ENCODE peak calls at places on chromosomes 2 and 18, in five cellular contexts. One of them, this sample, is unnamed.

GRCh38 chr2:238158807-238159539 is at the start of gene ERFE:
- DNase-seq in adrenal gland: no peak
- DNase-seq in GM06990: peak; percentile 43
- DNase-seq in astrocyte of the spinal cord: no peak
- DNase-seq in A549: peak; percentile 58
- DNase-seq in this sample: peak; percentile 30

GRCh38 chr2:210392469-210392881 is 77.5 kb upstream of the MYL1 start:
- DNase-seq in adrenal gland: no peak
- DNase-seq in A549: no peak
- DNase-seq in GM06990: no peak
- DNase-seq in astrocyte of the spinal cord: no peak
- DNase-seq in this sample: no peak

GRCh38 chr2:10584843-10585475 is 104.8 kb downstream of the NOL10 start:
- DNase-seq in A549: peak; percentile 90
- DNase-seq in adrenal gland: no peak
- DNase-seq in astrocyte of the spinal cord: peak; percentile 89
- DNase-seq in GM06990: no peak
- DNase-seq in this sample: peak; percentile 78

GRCh38 chr2:128252501-128252900 is 66.2 kb downstream of the HS6ST1 start:
- DNase-seq in astrocyte of the spinal cord: no peak
- DNase-seq in adrenal gland: no peak
- DNase-seq in A549: no peak
- DNase-seq in GM06990: no peak
- DNase-seq in this sample: no peak

GRCh38 chr2:162586311-162586710 is 242.4 kb downstream of the GCA start:
- DNase-seq in A549: no peak
- DNase-seq in astrocyte of the spinal cord: no peak
- DNase-seq in adrenal gland: peak; percentile 33
- DNase-seq in GM06990: no peak
- DNase-seq in this sample: no peak

GRCh38 chr2:227464356-227464755 is 7.6 kb upstream of the AGFG1 start:
- DNase-seq in GM06990: no peak
- DNase-seq in adrenal gland: no peak
- DNase-seq in astrocyte of the spinal cord: no peak
- DNase-seq in A549: no peak
- DNase-seq in this sample: no peak

GRCh38 chr2:27379840-27380625 is 501 bp downstream of the ZNF513 start:
- DNase-seq in GM06990: peak; percentile 43
- DNase-seq in astrocyte of the spinal cord: peak; percentile 17
- DNase-seq in adrenal gland: peak; percentile 68
- DNase-seq in A549: peak; percentile 59
- DNase-seq in this sample: peak; percentile 68

GRCh38 chr2:132477962-132478361 is 61.4 kb downstream of the GPR39 start:
- DNase-seq in GM06990: no peak
- DNase-seq in A549: no peak
- DNase-seq in adrenal gland: no peak
- DNase-seq in astrocyte of the spinal cord: peak; percentile 78
- DNase-seq in this sample: peak; percentile 20

GRCh38 chr2:217934321-217935131 is 68.3 kb downstream of the TNS1 start:
- DNase-seq in adrenal gland: peak; percentile 84
- DNase-seq in astrocyte of the spinal cord: peak; percentile 79
- DNase-seq in GM06990: no peak
- DNase-seq in A549: peak; percentile 73
- DNase-seq in this sample: peak; percentile 73

GRCh38 chr2:231687133-231687852 is 21.0 kb upstream of the PTMA start:
- DNase-seq in astrocyte of the spinal cord: peak; percentile 17
- DNase-seq in adrenal gland: peak; percentile 60
- DNase-seq in A549: peak; percentile 80
- DNase-seq in GM06990: peak; percentile 70
- DNase-seq in this sample: peak; percentile 51

GRCh38 chr2:81670885-81671284 is 1366.3 kb upstream of the LRRTM1 start:
- DNase-seq in adrenal gland: no peak
- DNase-seq in A549: no peak
- DNase-seq in GM06990: no peak
- DNase-seq in astrocyte of the spinal cord: no peak
- DNase-seq in this sample: no peak

GRCh38 chr2:220899492-220899891 is 672.6 kb downstream of the EPHA4 start:
- DNase-seq in astrocyte of the spinal cord: no peak
- DNase-seq in A549: no peak
- DNase-seq in adrenal gland: no peak
- DNase-seq in GM06990: no peak
- DNase-seq in this sample: no peak

GRCh38 chr2:3195865-3196504 is 181.6 kb downstream of the EIPR1 start:
- DNase-seq in astrocyte of the spinal cord: no peak
- DNase-seq in adrenal gland: no peak
- DNase-seq in A549: no peak
- DNase-seq in GM06990: no peak
- DNase-seq in this sample: no peak

GRCh38 chr18:77165489-77166415 is 33.2 kb upstream of the MBP start:
- DNase-seq in astrocyte of the spinal cord: peak; percentile 56
- DNase-seq in A549: no peak
- DNase-seq in adrenal gland: no peak
- DNase-seq in GM06990: no peak
- DNase-seq in this sample: peak; percentile 52

GRCh38 chr18:63105636-63106316 is 213.8 kb downstream of the BCL2 start:
- DNase-seq in GM06990: peak; percentile 73
- DNase-seq in A549: no peak
- DNase-seq in adrenal gland: no peak
- DNase-seq in astrocyte of the spinal cord: no peak
- DNase-seq in this sample: no peak

GRCh38 chr2:127620867-127621266 is 25.1 kb upstream of the GPR17 start:
- DNase-seq in adrenal gland: no peak
- DNase-seq in astrocyte of the spinal cord: no peak
- DNase-seq in A549: no peak
- DNase-seq in GM06990: no peak
- DNase-seq in this sample: no peak

GRCh38 chr2:545711-546650 is 131.2 kb downstream of the TMEM18 start:
- DNase-seq in adrenal gland: no peak
- DNase-seq in astrocyte of the spinal cord: no peak
- DNase-seq in GM06990: no peak
- DNase-seq in A549: no peak
- DNase-seq in this sample: no peak

GRCh38 chr2:94872676-94873361 is 1.6 kb downstream of the TEKT4 start:
- DNase-seq in adrenal gland: no peak
- DNase-seq in astrocyte of the spinal cord: no peak
- DNase-seq in A549: no peak
- DNase-seq in GM06990: no peak
- DNase-seq in this sample: no peak

GRCh38 chr2:111121873-111122630 is 1.3 kb downstream of the BCL2L11 start:
- DNase-seq in adrenal gland: peak; percentile 88
- DNase-seq in GM06990: peak; percentile 90
- DNase-seq in astrocyte of the spinal cord: peak; percentile 88
- DNase-seq in A549: peak; percentile 86
- DNase-seq in this sample: peak; percentile 89

GRCh38 chr2:200159829-200160781 is 146.4 kb upstream of the SPATS2L start:
- DNase-seq in A549: no peak
- DNase-seq in adrenal gland: no peak
- DNase-seq in GM06990: no peak
- DNase-seq in astrocyte of the spinal cord: peak; percentile 52
- DNase-seq in this sample: peak; percentile 21

GRCh38 chr18:31723998-31724711 is 36.5 kb downstream of the SLC25A52 start:
- DNase-seq in astrocyte of the spinal cord: peak; percentile 6
- DNase-seq in GM06990: peak; percentile 9
- DNase-seq in A549: no peak
- DNase-seq in adrenal gland: peak; percentile 61
- DNase-seq in this sample: peak; percentile 8

GRCh38 chr2:101770672-101771071 is 73.2 kb downstream of the MAP4K4 start:
- DNase-seq in adrenal gland: no peak
- DNase-seq in GM06990: no peak
- DNase-seq in astrocyte of the spinal cord: no peak
- DNase-seq in A549: peak; percentile 67
- DNase-seq in this sample: peak; percentile 53

GRCh38 chr2:4258563-4258962 is 555.2 kb downstream of the DCDC2C start:
- DNase-seq in astrocyte of the spinal cord: peak; percentile 41
- DNase-seq in A549: peak; percentile 9
- DNase-seq in GM06990: no peak
- DNase-seq in adrenal gland: no peak
- DNase-seq in this sample: no peak

GRCh38 chr2:2743164-2743571 is 412.1 kb upstream of the MYT1L start:
- DNase-seq in GM06990: no peak
- DNase-seq in astrocyte of the spinal cord: peak; percentile 13
- DNase-seq in adrenal gland: peak; percentile 84
- DNase-seq in A549: no peak
- DNase-seq in this sample: no peak

GRCh38 chr2:238784671-238785527 is 63.0 kb upstream of the TWIST2 start:
- DNase-seq in astrocyte of the spinal cord: peak; percentile 63
- DNase-seq in GM06990: no peak
- DNase-seq in adrenal gland: peak; percentile 73
- DNase-seq in A549: peak; percentile 76
- DNase-seq in this sample: peak; percentile 78

GRCh38 chr2:76569819-76570218 is 859.1 kb upstream of the GCFC2 start:
- DNase-seq in A549: no peak
- DNase-seq in adrenal gland: no peak
- DNase-seq in GM06990: no peak
- DNase-seq in astrocyte of the spinal cord: no peak
- DNase-seq in this sample: no peak

GRCh38 chr18:48940854-48941531 is 9.8 kb downstream of the SMAD7 start:
- DNase-seq in astrocyte of the spinal cord: no peak
- DNase-seq in A549: no peak
- DNase-seq in GM06990: peak; percentile 66
- DNase-seq in adrenal gland: no peak
- DNase-seq in this sample: peak; percentile 58

GRCh38 chr18:23460285-23461273 is 7.5 kb downstream of the RIOK3 start:
- DNase-seq in GM06990: no peak
- DNase-seq in astrocyte of the spinal cord: no peak
- DNase-seq in adrenal gland: no peak
- DNase-seq in A549: no peak
- DNase-seq in this sample: no peak

GRCh38 chr18:23456835-23457234 is 3.7 kb downstream of the RIOK3 start:
- DNase-seq in GM06990: no peak
- DNase-seq in astrocyte of the spinal cord: no peak
- DNase-seq in A549: no peak
- DNase-seq in adrenal gland: no peak
- DNase-seq in this sample: no peak

GRCh38 chr18:23458830-23459529 is 5.9 kb downstream of the RIOK3 start:
- DNase-seq in astrocyte of the spinal cord: no peak
- DNase-seq in A549: no peak
- DNase-seq in GM06990: no peak
- DNase-seq in adrenal gland: no peak
- DNase-seq in this sample: peak; percentile 31

GRCh38 chr18:23462876-23463275 is 9.8 kb downstream of the RIOK3 start:
- DNase-seq in adrenal gland: no peak
- DNase-seq in astrocyte of the spinal cord: no peak
- DNase-seq in GM06990: no peak
- DNase-seq in A549: no peak
- DNase-seq in this sample: peak; percentile 33

DNA sequence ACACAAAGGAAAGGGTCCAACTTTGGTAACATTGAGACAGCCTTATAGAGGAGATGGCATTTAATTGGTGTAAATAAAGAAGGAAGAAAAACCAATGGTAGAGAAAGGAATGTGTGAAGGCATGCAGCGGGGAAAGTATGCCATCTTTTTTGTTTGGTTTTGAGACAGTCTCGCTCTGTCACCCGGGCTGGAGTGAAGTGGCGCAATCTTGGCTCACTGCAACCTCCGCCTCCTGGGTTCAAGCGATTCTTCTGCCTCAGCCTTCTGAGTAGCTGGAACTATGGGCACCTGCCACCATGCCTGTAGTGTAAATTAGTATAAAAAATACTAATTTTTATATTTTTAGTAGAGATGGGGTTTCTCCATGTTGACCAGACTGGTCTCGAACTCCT is 6.4 kb downstream of the RIOK3 start:
- DNase-seq in astrocyte of the spinal cord: no peak
- DNase-seq in adrenal gland: no peak
- DNase-seq in GM06990: no peak
- DNase-seq in A549: no peak
- DNase-seq in this sample: no peak
- H3K4me3 ChIP-seq in astrocyte of the spinal cord: no peak overlapping the region
- H3K4me3 ChIP-seq in adrenal gland: no peak overlapping the region
- H3K4me3 ChIP-seq in GM06990: no peak overlapping the region
- H3K4me3 ChIP-seq in A549: no peak overlapping the region
- H3K4me3 ChIP-seq in this sample: no peak overlapping the region

DNA sequence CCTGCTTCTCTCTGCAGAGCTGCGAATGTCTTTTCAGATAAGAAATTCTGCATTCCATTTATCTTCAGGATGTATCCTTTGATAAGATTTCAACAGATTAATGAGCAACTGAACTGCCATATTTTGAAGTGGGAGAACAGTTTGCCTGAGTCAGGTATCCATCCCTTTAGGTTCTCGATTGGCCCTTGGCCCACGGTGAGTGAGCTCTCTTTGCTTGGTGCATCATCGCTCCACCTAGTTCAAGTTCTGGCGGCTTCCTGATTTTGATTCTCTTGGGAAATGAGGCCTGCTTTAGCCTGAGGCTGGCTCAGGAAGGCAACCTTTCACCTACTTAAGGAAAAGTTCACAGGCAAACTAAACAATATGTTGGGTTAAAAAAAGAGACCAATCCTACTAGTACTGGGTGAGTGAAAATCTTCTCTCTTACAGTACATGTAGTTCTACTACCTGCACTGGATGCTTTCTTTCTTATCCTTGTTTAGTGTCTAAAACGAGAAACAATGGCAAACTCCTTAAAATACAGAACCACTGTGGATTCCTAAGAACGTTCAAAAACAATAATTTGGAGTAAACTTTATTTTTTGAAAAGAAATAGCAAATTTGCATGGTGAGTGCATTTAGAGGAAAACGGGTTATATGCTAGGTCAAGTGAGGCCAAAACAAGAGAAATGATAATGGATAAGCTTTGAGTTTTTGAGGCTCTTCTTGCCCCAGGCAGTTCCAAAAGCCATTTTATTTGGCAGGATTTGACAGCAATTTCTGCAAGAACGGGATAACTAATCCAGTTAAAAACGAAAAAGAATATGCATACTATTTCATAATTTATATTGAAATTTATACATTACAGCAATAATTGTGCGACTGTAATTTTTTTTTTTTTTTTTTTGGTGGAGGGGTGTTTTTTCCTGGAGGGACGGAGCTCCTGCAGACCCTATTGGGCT is 780 bp upstream of the ACSL3 start:
- DNase-seq in adrenal gland: peak; percentile 65
- DNase-seq in GM06990: no peak
- DNase-seq in astrocyte of the spinal cord: peak; percentile 54
- DNase-seq in A549: peak; percentile 87
- DNase-seq in this sample: peak; percentile 83
- H3K4me3 ChIP-seq in adrenal gland: no peak overlapping the region
- H3K4me3 ChIP-seq in GM06990: peak overlapping the region; percentile 86
- H3K4me3 ChIP-seq in astrocyte of the spinal cord: peak overlapping the region; percentile 44
- H3K4me3 ChIP-seq in A549: peak overlapping the region; percentile 96
- H3K4me3 ChIP-seq in this sample: peak overlapping the region; percentile 54

GRCh38 chr2:106191511-106192016 is 2.5 kb downstream of the UXS1 start:
- DNase-seq in GM06990: no peak
- DNase-seq in adrenal gland: no peak
- DNase-seq in A549: no peak
- DNase-seq in astrocyte of the spinal cord: no peak
- DNase-seq in this sample: no peak
- H3K4me3 ChIP-seq in GM06990: no peak overlapping the region
- H3K4me3 ChIP-seq in adrenal gland: no peak overlapping the region
- H3K4me3 ChIP-seq in A549: no peak overlapping the region
- H3K4me3 ChIP-seq in astrocyte of the spinal cord: no peak overlapping the region
- H3K4me3 ChIP-seq in this sample: no peak overlapping the region

DNA sequence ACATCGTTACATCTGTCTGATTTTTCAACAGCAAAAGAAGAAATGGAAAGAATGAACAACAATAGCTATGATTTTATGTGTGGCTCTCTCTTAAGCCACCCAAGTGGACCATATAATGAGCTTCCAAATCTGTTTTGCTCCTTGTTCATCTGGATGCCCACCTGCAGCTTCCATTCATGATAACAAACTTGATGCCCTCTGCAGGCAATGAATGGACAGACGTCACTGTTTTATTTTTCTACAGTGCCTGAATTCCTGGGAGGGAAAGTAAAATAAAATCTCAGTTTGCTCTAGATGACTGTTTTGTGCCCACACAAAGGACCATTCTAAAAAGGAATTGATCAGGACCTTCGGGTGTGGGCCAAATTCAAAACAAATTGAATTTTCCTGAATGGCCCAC is 5.0 kb downstream of the MREG start:
- DNase-seq in GM06990: no peak
- DNase-seq in adrenal gland: no peak
- DNase-seq in astrocyte of the spinal cord: no peak
- DNase-seq in A549: no peak
- DNase-seq in this sample: no peak
- H3K4me3 ChIP-seq in GM06990: peak overlapping the region; percentile 11
- H3K4me3 ChIP-seq in adrenal gland: no peak overlapping the region
- H3K4me3 ChIP-seq in astrocyte of the spinal cord: no peak overlapping the region
- H3K4me3 ChIP-seq in A549: no peak overlapping the region
- H3K4me3 ChIP-seq in this sample: no peak overlapping the region